ENCODE peak calls at places on chromosomes 12 and 14, in five cellular contexts. I is sigmoid colon, S is fibroblast of the aortic adventitia, B is body of pancreas, C is WTC11. G is an unnamed sample.

GRCh38 chr12:64737539-64737938 is 21.7 kb downstream of the GNS start:
- DNase-seq in I (no peak), S (no peak), B (no peak), C (no peak), G (no peak)

GRCh38 chr12:15608406-15608805 is 180.8 kb downstream of the EPS8 start:
- DNase-seq in I (no peak), S (no peak), B (no peak), C (no peak), G (no peak)

GRCh38 chr12:109082751-109083150 is 10.5 kb downstream of the ALKBH2 start:
- DNase-seq in I (no peak), S (no peak), B (no peak), C (no peak), G (no peak)

GRCh38 chr12:108967869-108968540 is 52.9 kb downstream of the SVOP start:
- DNase-seq in I (no peak), S (peak; percentile 3), B (no peak), C (no peak), G (no peak)

GRCh38 chr12:94767971-94768370 is 117.6 kb upstream of the TMCC3 start:
- DNase-seq in I (no peak), S (peak; percentile 53), B (no peak), C (no peak), G (no peak)

GRCh38 chr12:76144253-76144564 is 59.7 kb upstream of the NAP1L1 start:
- DNase-seq in I (no peak), S (peak; percentile 41), B (peak; percentile 32), C (no peak), G (no peak)

GRCh38 chr14:103315941-103316340 is 18.1 kb upstream of the EIF5 start:
- DNase-seq in I (no peak), S (no peak), B (no peak), C (no peak), G (no peak)

GRCh38 chr12:108854055-108854452 is 3.3 kb downstream of the SSH1 start:
- DNase-seq in I (peak; percentile 82), S (peak; percentile 99), B (peak; percentile 48), C (no peak), G (no peak)

GRCh38 chr12:115871714-115872113 is 405.8 kb downstream of the MED13L start:
- DNase-seq in I (no peak), S (peak; percentile 19), B (no peak), C (peak; percentile 33), G (no peak)

GRCh38 chr14:69151458-69152180 is 1.3 kb downstream of the DCAF5 start:
- DNase-seq in I (peak; percentile 84), S (peak; percentile 52), B (peak; percentile 78), C (peak; percentile 93), G (peak; percentile 91)

GRCh38 chr14:27090716-27091115 is 492.9 kb upstream of the NOVA1 start:
- DNase-seq in I (no peak), S (no peak), B (no peak), C (no peak), G (no peak)

GRCh38 chr12:96502477-96502876 is 13.1 kb downstream of the CFAP54 start:
- DNase-seq in I (no peak), S (no peak), B (no peak), C (no peak), G (no peak)

GRCh38 chr12:48993787-48994186 is 5.4 kb downstream of the DDN start:
- DNase-seq in I (no peak), S (no peak), B (no peak), C (no peak), G (no peak)

GRCh38 chr12:69991683-69992297 is 166.8 kb downstream of the MYRFL start:
- DNase-seq in I (no peak), S (no peak), B (no peak), C (no peak), G (no peak)

GRCh38 chr14:102885686-102886447 is 36.6 kb upstream of the AMN start:
- DNase-seq in I (no peak), S (no peak), B (no peak), C (no peak), G (peak; percentile 58)

GRCh38 chr12:78863482-78864427 is 819 bp upstream of the SYT1 start:
- DNase-seq in I (peak; percentile 75), S (peak; percentile 72), B (peak; percentile 12), C (peak; percentile 81), G (peak; percentile 82)

GRCh38 chr12:30437044-30437443 is 258.6 kb downstream of the IPO8 start:
- DNase-seq in I (no peak), S (no peak), B (no peak), C (no peak), G (no peak)

GRCh38 chr14:30874120-30874998 is at the start of gene COCH:
- DNase-seq in I (no peak), S (no peak), B (peak; percentile 49), C (peak; percentile 59), G (peak; percentile 76)

GRCh38 chr12:77299910-77300772 is 234.8 kb upstream of the E2F7 start:
- DNase-seq in I (no peak), S (peak; percentile 79), B (no peak), C (no peak), G (no peak)

GRCh38 chr14:90756755-90757345 is 59.4 kb downstream of the TTC7B start:
- DNase-seq in I (no peak), S (no peak), B (no peak), C (peak; percentile 62), G (no peak)

GRCh38 chr12:1661553-1662335 is 29.1 kb upstream of the ADIPOR2 start:
- DNase-seq in I (peak; percentile 97), S (peak; percentile 56), B (peak; percentile 98), C (peak; percentile 71), G (peak; percentile 96)

GRCh38 chr14:51652168-51653095 is 722 bp downstream of the FRMD6 start:
- DNase-seq in I (peak; percentile 76), S (peak; percentile 33), B (peak; percentile 27), C (peak; percentile 61), G (peak; percentile 86)

GRCh38 chr14:101958418-101959185 is 5.8 kb upstream of the DYNC1H1 start:
- DNase-seq in I (no peak), S (peak; percentile 51), B (no peak), C (no peak), G (peak; percentile 39)

GRCh38 chr12:122834921-122835692 is at the start of gene HIP1R:
- DNase-seq in I (peak; percentile 69), S (no peak), B (peak; percentile 45), C (peak; percentile 56), G (peak; percentile 83)

GRCh38 chr12:93776581-93777018 is 99.4 kb downstream of the CRADD start:
- DNase-seq in I (no peak), S (peak; percentile 93), B (no peak), C (no peak), G (no peak)

GRCh38 chr12:52312086-52312485 is 9.1 kb downstream of the KRT83 start:
- DNase-seq in I (no peak), S (no peak), B (no peak), C (no peak), G (no peak)

GRCh38 chr14:100408350-100409015 is 85.3 kb downstream of the SLC25A47 start:
- DNase-seq in I (no peak), S (no peak), B (peak; percentile 65), C (no peak), G (no peak)

GRCh38 chr14:76022991-76023390 is 37.4 kb downstream of the IFT43 start:
- DNase-seq in I (no peak), S (no peak), B (no peak), C (no peak), G (no peak)

GRCh38 chr14:93396456-93396855 is 34.3 kb upstream of the UNC79 start:
- DNase-seq in I (no peak), S (no peak), B (no peak), C (no peak), G (no peak)

GRCh38 chr12:54360717-54361456 is 3.4 kb downstream of the GPR84 start:
- DNase-seq in I (peak; percentile 88), S (peak; percentile 83), B (peak; percentile 86), C (peak; percentile 94), G (no peak)

DNA sequence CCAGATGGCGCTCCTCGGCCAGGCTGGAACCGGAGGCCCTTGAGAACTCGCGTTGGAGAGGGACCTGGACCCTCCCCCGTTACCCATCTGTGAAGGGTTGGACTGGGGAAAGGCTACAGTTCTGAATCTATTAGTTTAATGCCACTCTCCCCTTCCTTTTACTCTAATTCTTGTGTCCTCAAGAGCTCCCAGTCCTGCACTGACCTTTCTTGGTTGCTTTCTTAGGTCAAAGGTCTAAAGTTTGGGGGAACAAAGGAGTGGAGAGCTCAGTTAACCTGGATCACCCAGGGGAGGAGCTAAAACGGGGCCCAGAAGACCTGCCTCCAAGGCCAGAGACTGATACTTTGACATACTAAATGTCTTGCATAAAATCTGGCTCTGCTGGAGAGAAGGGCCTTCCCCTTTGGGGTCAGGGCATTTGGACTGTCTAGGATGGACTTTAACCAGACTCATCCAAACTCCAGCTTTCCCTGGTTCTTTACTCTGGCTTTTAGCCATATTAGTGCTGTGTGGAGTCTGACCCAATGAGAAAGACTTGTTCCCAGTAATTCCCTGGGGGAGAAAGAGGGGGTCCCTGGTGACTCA is 923 bp upstream of the MLF2 start:
- DNase-seq in I (no peak), S (no peak), B (no peak), C (no peak), G (peak; percentile 55)
- TF ChIP-seq CTCF in I (peak; percentile 88), S (peak; percentile 97), B (peak; percentile 92), C (no peak), G (peak; percentile 91)

DNA sequence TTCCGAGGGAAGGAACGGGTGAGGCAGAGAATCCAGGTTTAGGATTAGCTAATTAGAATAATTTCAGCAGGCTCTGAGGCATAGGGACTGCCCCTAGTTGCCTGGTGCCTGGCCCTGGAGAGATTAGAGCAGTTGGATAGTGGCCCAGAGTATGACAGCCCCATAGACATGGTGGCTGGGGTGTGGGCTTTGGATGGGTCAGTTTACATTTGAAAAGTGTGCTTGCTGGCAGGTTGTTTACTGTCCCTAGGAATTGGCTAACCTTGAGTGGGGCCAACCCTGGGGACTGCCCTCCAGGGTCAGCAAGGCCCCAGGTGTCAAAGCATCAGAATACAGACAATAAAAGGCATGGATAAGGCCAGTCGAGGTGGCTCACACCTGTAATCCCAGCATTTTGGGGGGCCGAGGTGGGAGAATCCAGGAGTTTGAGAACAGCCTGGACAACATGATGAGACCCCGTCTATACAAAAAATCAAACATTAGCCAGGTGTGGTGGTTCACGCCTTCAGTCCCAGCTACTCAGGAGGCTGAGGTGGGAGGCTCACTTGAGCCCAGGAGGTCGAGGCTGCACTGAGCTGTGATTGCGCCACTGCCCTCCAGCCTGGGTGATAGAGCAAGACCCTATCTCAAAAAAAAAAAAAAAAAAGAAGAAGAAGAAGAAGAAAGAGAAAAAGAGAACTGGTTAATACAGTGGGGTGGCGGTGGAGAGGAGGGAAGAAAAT is 182.3 kb upstream of the PWP1 start:
- DNase-seq in I (no peak), S (no peak), B (no peak), C (no peak), G (no peak)
- TF ChIP-seq CTCF in I (no peak), S (no peak), B (no peak), C (no peak), G (no peak)

GRCh38 chr14:48672506-48672905 is 913.7 kb downstream of the RPS29 start:
- DNase-seq in I (no peak), S (no peak), B (no peak), C (no peak), G (no peak)
- TF ChIP-seq CTCF in I (no peak), S (no peak), B (no peak), C (no peak), G (no peak)

GRCh38 chr14:43651185-43651787 is 855.8 kb downstream of the FSCB start:
- DNase-seq in I (no peak), S (no peak), B (no peak), C (no peak), G (no peak)

GRCh38 chr14:43649508-43649907 is 857.6 kb downstream of the FSCB start:
- DNase-seq in I (no peak), S (no peak), B (no peak), C (no peak), G (no peak)

GRCh38 chr14:43651896-43652295 is 855.2 kb downstream of the FSCB start:
- DNase-seq in I (no peak), S (no peak), B (no peak), C (no peak), G (no peak)

GRCh38 chr14:43647302-43647701 is 859.8 kb downstream of the FSCB start:
- DNase-seq in I (no peak), S (peak; percentile 1), B (no peak), C (peak; percentile 54), G (no peak)
- TF ChIP-seq CTCF in I (no peak), S (peak; percentile 15), B (no peak), C (peak; percentile 38), G (no peak)

G was measured in kidney.